ENCODE peak calls at places on chromosomes 16 and 17, in ten cellular contexts. Y is sigmoid colon, P is transverse colon, F is stomach, Z is GM12891, W is K562, U is HCT116, J is H1, N is endothelial cell of umbilical vein, L is GM12878. H is an unnamed sample.

GRCh38 chr17:78130080-78130438 is 512 bp upstream of the TMC8 start:
- DNase-seq in Y (no peak), P (no peak), F (no peak), Z (no peak), W (no peak), U (no peak), J (no peak), N (no peak), L (no peak), H (no peak)

GRCh38 chr17:17509601-17510425 is 13.6 kb upstream of the RASD1 start:
- DNase-seq in Y (no peak), P (no peak), F (no peak), Z (no peak), W (peak), U (no peak), J (no peak), N (no peak), L (no peak), H (no peak)

GRCh38 chr17:37043201-37043600 is 94.4 kb downstream of the AATF start:
- DNase-seq in Y (no peak), P (no peak), F (no peak), Z (no peak), W (no peak), U (no peak), J (peak), N (no peak), L (no peak), H (no peak)

GRCh38 chr17:66580178-66580577 is 254.7 kb upstream of the CACNG5 start:
- DNase-seq in Y (peak), P (peak), F (peak), Z (no peak), W (no peak), U (no peak), J (no peak), N (peak), L (no peak), H (no peak)

GRCh38 chr17:16912021-16912962 is 59.6 kb downstream of the TNFRSF13B start:
- DNase-seq in Y (peak), P (no peak), F (peak), Z (no peak), W (no peak), U (no peak), J (peak), N (no peak), L (no peak), H (no peak)

GRCh38 chr16:66275795-66276428 is 90.6 kb upstream of the CDH5 start:
- DNase-seq in Y (peak), P (peak), F (peak), Z (no peak), W (peak), U (peak), J (peak), N (peak), L (no peak), H (no peak)

GRCh38 chr17:4939554-4939803 is 367 bp downstream of the SLC25A11 start:
- DNase-seq in Y (peak), P (peak), F (no peak), Z (no peak), W (no peak), U (no peak), J (no peak), N (no peak), L (no peak), H (no peak)

GRCh38 chr16:75279277-75279676 is 27.9 kb upstream of the BCAR1 start:
- DNase-seq in Y (no peak), P (no peak), F (no peak), Z (no peak), W (no peak), U (no peak), J (no peak), N (no peak), L (no peak), H (no peak)

GRCh38 chr16:8848939-8849391 is 19.8 kb downstream of the CARHSP1 start:
- DNase-seq in Y (peak), P (no peak), F (no peak), Z (peak), W (no peak), U (no peak), J (no peak), N (no peak), L (no peak), H (no peak)
- TF ChIP-seq POLR2AphosphoS5 in Y (no peak), P (no peak), F (no peak), Z (peak), W (no peak), U (no peak), J (peak), N (no peak), L (no peak), H (no peak)

DNA sequence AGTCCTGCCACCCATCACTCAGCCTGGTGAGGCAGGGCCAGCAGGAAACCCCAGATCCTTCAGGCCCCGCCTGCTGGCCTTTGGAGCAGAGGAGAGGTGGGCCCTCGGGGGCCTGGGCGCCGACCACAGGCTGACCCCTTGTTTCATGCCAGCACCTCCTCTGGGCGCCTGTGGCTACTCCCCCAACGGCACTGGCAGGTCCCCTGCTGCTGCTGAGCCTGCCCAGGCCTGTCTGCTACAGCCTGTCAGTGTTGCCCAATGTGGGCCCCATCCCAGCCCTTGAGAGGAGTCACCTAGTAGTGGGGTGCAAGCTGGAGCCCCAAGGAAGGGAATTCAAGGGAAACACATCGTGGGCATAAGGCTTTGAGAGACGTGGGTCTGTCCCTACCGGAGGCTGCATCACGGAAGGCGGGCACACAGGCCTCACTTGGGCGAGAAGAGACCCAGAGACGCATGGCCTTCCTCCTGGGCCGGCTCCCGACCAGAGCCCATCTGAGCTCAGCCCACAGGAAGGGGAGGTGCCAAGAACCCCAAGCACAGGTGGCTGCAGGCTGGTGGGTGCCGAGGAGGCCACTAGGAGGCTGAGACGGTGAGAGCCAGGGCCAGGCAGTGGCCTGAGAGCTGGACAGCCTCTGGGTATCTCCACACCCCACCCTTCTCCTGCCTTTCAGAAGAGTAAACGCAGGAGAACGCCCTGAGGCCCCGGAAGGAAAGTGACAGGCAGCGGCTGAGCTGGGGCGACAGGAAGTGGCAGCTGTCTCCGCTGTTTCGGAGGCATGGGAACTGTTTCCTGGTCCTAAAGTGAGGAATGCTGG is 8.1 kb upstream of the FASN start:
- DNase-seq in Y (peak), P (peak), F (peak), Z (peak), W (peak), U (peak), J (peak), N (no peak), L (peak), H (peak)
- TF ChIP-seq POLR2A in Y (no peak), P (peak), F (peak), Z (peak), W (no peak), U (peak), J (no peak), N (no peak), L (peak), H (peak)

DNA sequence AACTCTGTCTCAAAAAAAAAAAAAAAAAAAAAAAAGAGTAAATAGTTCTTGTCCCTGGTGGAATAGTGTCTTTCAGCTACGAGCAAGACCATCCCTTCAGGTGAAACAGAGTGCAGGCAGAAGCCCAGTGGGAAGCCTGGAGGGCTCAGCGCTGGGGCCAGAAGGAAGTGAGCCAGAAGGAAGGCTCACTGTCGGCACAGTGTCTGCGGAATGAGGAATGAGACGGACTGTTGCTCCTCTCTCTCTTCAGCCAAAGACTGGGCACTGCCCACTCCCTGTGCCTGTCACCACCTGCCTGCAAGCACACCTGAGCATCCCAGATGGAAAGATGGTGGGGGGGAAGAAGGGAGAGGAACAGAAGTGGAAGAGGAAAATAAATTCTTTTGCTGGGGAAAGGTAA is 7.5 kb downstream of the RSL1D1 start:
- DNase-seq in Y (no peak), P (no peak), F (no peak), Z (no peak), W (no peak), U (no peak), J (no peak), N (no peak), L (no peak), H (no peak)
- TF ChIP-seq POLR2AphosphoS5 in Y (no peak), P (no peak), F (no peak), Z (no peak), W (no peak), U (no peak), J (peak), N (no peak), L (no peak), H (no peak)

DNA sequence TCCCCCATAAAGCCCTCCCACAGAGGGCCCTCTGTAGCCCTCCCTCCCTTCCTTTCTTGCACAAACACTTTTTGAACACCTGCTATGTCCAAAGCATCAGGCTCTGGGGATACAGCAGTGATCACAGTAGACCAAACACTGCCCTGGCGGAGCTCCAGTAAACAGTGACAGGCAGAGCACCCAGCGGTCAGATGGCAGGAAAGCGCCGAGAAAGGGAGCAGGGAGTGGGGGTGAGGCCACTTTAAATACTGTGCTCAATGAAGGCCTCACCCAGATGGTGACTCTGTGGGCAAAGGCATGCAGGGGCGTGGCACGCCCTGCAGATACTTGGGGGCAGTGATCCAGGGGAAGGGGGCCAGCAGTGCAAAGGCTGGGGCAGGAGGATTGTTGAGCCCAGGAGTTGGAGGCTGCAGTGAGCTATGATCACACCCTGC is 7.6 kb downstream of the PRR29 start:
- DNase-seq in Y (peak), P (peak), F (peak), Z (no peak), W (peak), U (no peak), J (no peak), N (peak), L (no peak), H (no peak)
- TF ChIP-seq POLR2A in Y (no peak), P (no peak), F (no peak), Z (no peak), W (no peak), U (no peak), J (no peak), N (no peak), L (no peak), H (no peak)

GRCh38 chr16:30379165-30379783 is 3.1 kb downstream of the SEPTIN1 start:
- DNase-seq in Y (no peak), P (no peak), F (no peak), Z (no peak), W (peak), U (no peak), J (no peak), N (no peak), L (no peak), H (no peak)

GRCh38 chr16:30380072-30380471 is 2.3 kb downstream of the SEPTIN1 start:
- DNase-seq in Y (no peak), P (no peak), F (no peak), Z (no peak), W (no peak), U (no peak), J (no peak), N (no peak), L (no peak), H (no peak)

GRCh38 chr16:30380801-30381208 is 1.6 kb downstream of the SEPTIN1 start:
- DNase-seq in Y (no peak), P (no peak), F (no peak), Z (no peak), W (peak), U (no peak), J (no peak), N (no peak), L (no peak), H (no peak)

GRCh38 chr16:30382398-30383015 is at the start of gene SEPTIN1:
- DNase-seq in Y (no peak), P (peak), F (no peak), Z (peak), W (no peak), U (no peak), J (no peak), N (no peak), L (peak), H (peak)

DNA sequence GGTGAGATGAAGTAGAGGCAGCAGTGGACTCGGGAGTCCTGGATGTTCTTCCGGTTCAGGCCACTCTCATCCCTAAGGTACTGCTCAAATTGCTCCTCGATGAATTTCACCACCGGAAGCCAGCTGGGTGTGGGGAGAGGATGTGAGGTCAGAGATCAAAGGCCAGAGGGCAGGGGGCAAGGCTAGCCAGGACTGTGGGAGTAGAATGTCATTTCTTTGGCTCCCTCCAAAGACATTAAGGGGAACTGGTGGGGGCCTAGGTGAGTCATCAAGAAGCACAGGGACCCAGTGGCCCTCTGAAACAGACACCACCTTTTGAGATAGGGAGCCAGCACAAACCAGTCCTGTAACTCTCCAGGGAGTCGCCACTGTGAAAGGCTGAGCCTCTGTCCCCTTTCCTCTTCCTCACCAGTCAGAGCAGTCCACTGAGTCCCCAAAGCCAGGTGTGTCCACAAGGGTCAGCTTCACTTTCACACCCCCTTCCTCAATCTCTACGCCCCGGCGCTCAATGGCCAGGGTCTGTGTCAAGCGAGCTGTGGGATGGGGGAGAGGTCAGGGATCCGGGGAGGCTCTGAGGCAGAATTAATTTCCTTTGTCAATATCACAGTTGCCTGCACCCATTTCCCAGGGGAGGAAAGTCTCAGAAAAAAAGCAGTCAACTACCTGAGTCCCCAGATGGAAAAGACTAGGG is 865 bp downstream of the SEPTIN1 start:
- DNase-seq in Y (no peak), P (no peak), F (no peak), Z (no peak), W (peak), U (no peak), J (no peak), N (no peak), L (no peak), H (no peak)
- TF ChIP-seq POLR2AphosphoS5 in Y (no peak), P (no peak), F (no peak), Z (no peak), W (peak), U (no peak), J (no peak), N (no peak), L (no peak), H (no peak)

GRCh38 chr17:31052187-31052889 is 42.4 kb upstream of the NF1 start:
- DNase-seq in Y (peak), P (no peak), F (no peak), Z (no peak), W (peak), U (peak), J (no peak), N (no peak), L (no peak), H (no peak)
- TF ChIP-seq POLR2A in Y (no peak), P (no peak), F (no peak), Z (no peak), W (no peak), U (no peak), J (no peak), N (no peak), L (no peak), H (no peak)

H was measured in GM12892.